ENCODE peak calls at places on chromosomes 5 and 9, in six cellular contexts. One of them, this sample, is unnamed.

GRCh38 chr5:89878140-89878570 is 531.4 kb downstream of the CETN3 start:
- DNase-seq in PC-9: peak; percentile 30
- DNase-seq in neural progenitor cell: peak; percentile 3
- DNase-seq in HCT116: peak; percentile 59
- DNase-seq in fibroblast of lung: peak; percentile 68
- DNase-seq in H1: no peak
- DNase-seq in this sample: peak; percentile 80

GRCh38 chr9:107810493-107810931 is 320.9 kb upstream of the KLF4 start:
- DNase-seq in H1: no peak
- DNase-seq in neural progenitor cell: no peak
- DNase-seq in fibroblast of lung: no peak
- DNase-seq in HCT116: no peak
- DNase-seq in PC-9: no peak
- DNase-seq in this sample: no peak

GRCh38 chr5:53151713-53152458 is 42.3 kb upstream of the MOCS2 start:
- DNase-seq in neural progenitor cell: no peak
- DNase-seq in HCT116: no peak
- DNase-seq in H1: no peak
- DNase-seq in fibroblast of lung: peak; percentile 92
- DNase-seq in PC-9: no peak
- DNase-seq in this sample: peak; percentile 63

GRCh38 chr5:66348387-66349125 is 204.5 kb downstream of the SREK1 start:
- DNase-seq in PC-9: no peak
- DNase-seq in H1: no peak
- DNase-seq in neural progenitor cell: no peak
- DNase-seq in fibroblast of lung: no peak
- DNase-seq in HCT116: no peak
- DNase-seq in this sample: no peak

GRCh38 chr5:93277001-93277400 is 304.0 kb downstream of the NR2F1-AS1 start:
- DNase-seq in H1: no peak
- DNase-seq in neural progenitor cell: no peak
- DNase-seq in PC-9: no peak
- DNase-seq in HCT116: no peak
- DNase-seq in fibroblast of lung: no peak
- DNase-seq in this sample: no peak

GRCh38 chr9:112361602-112362001 is 18.3 kb upstream of the HSDL2 start:
- DNase-seq in fibroblast of lung: peak; percentile 70
- DNase-seq in HCT116: peak; percentile 33
- DNase-seq in PC-9: no peak
- DNase-seq in H1: no peak
- DNase-seq in neural progenitor cell: peak; percentile 53
- DNase-seq in this sample: peak; percentile 70

GRCh38 chr5:86918246-86918645 is 300.5 kb downstream of the COX7C start:
- DNase-seq in neural progenitor cell: no peak
- DNase-seq in H1: no peak
- DNase-seq in HCT116: no peak
- DNase-seq in fibroblast of lung: no peak
- DNase-seq in PC-9: no peak
- DNase-seq in this sample: no peak

GRCh38 chr9:37529111-37529510 is 43.4 kb downstream of the POLR1E start:
- DNase-seq in neural progenitor cell: no peak
- DNase-seq in PC-9: no peak
- DNase-seq in HCT116: no peak
- DNase-seq in H1: no peak
- DNase-seq in fibroblast of lung: no peak
- DNase-seq in this sample: no peak

GRCh38 chr5:145407300-145408047 is 427.7 kb downstream of the PRELID2 start:
- DNase-seq in PC-9: no peak
- DNase-seq in H1: no peak
- DNase-seq in fibroblast of lung: no peak
- DNase-seq in HCT116: no peak
- DNase-seq in neural progenitor cell: no peak
- DNase-seq in this sample: no peak

GRCh38 chr5:348726-349125 is 27.2 kb downstream of the AHRR start:
- DNase-seq in neural progenitor cell: no peak
- DNase-seq in HCT116: no peak
- DNase-seq in H1: no peak
- DNase-seq in PC-9: no peak
- DNase-seq in fibroblast of lung: no peak
- DNase-seq in this sample: no peak

GRCh38 chr9:69115621-69116020 is 58.5 kb upstream of the TJP2 start:
- DNase-seq in HCT116: no peak
- DNase-seq in neural progenitor cell: no peak
- DNase-seq in PC-9: no peak
- DNase-seq in H1: no peak
- DNase-seq in fibroblast of lung: peak; percentile 59
- DNase-seq in this sample: peak; percentile 21

GRCh38 chr9:130117816-130118632 is 54.2 kb upstream of the NCS1 start:
- DNase-seq in H1: no peak
- DNase-seq in neural progenitor cell: no peak
- DNase-seq in HCT116: peak; percentile 21
- DNase-seq in fibroblast of lung: peak; percentile 61
- DNase-seq in PC-9: no peak
- DNase-seq in this sample: peak; percentile 55

DNA sequence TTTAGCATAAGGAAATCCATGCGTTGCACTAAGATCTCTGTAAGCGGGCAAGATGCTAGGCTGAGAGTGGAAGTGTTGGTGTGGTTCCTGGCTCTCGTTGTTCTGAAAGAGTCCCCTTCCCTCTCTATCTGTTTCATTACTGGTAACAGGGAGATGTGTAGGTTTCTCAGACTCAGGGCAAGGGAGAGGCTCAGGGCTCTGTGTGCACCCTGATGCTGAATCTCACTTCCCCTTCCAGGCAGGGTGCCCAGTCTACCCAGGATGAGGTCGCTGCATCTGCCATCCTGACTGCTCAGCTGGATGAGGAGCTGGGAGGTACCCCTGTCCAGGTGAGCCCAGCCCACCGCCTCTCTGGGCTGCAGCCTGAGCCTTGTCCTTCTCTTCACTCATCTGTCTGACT is 45.7 kb downstream of the STOM start:
- DNase-seq in HCT116: no peak
- DNase-seq in H1: no peak
- DNase-seq in fibroblast of lung: no peak
- DNase-seq in neural progenitor cell: no peak
- DNase-seq in PC-9: no peak
- DNase-seq in this sample: no peak
- TF ChIP-seq EZH2 in HCT116: no peak
- TF ChIP-seq EZH2 in H1: no peak
- TF ChIP-seq EZH2 in fibroblast of lung: no peak
- TF ChIP-seq EZH2 in neural progenitor cell: no peak
- TF ChIP-seq EZH2 in PC-9: no peak
- TF ChIP-seq EZH2 in this sample: no peak

GRCh38 chr5:140767444-140767843 is 18.5 kb upstream of the PCDHA1 start:
- DNase-seq in neural progenitor cell: no peak
- DNase-seq in H1: no peak
- DNase-seq in PC-9: no peak
- DNase-seq in fibroblast of lung: no peak
- DNase-seq in HCT116: no peak
- DNase-seq in this sample: no peak
- H3K9me3 ChIP-seq in neural progenitor cell: peaks cover 47% of the 10 kb centered on the region
- H3K9me3 ChIP-seq in H1: peaks cover 72% of the 10 kb centered on the region
- H3K9me3 ChIP-seq in PC-9: peaks cover 58% of the 10 kb centered on the region
- H3K9me3 ChIP-seq in fibroblast of lung: no peaks in the 10 kb centered on the region
- H3K9me3 ChIP-seq in HCT116: peaks cover 22% of the 10 kb centered on the region
- H3K9me3 ChIP-seq in this sample: peaks cover 68% of the 10 kb centered on the region

GRCh38 chr9:35675732-35676392 is 2.1 kb downstream of the CA9 start:
- DNase-seq in HCT116: no peak
- DNase-seq in neural progenitor cell: peak; percentile 96
- DNase-seq in fibroblast of lung: no peak
- DNase-seq in H1: peak; percentile 98
- DNase-seq in PC-9: no peak
- DNase-seq in this sample: peak; percentile 38
- TF ChIP-seq EZH2 in HCT116: no peak
- TF ChIP-seq EZH2 in neural progenitor cell: no peak
- TF ChIP-seq EZH2 in fibroblast of lung: no peak
- TF ChIP-seq EZH2 in H1: no peak
- TF ChIP-seq EZH2 in PC-9: no peak
- TF ChIP-seq EZH2 in this sample: no peak

GRCh38 chr5:141398608-141399007 is 861 bp downstream of the PCDHGB5 start:
- DNase-seq in H1: no peak
- DNase-seq in fibroblast of lung: no peak
- DNase-seq in neural progenitor cell: no peak
- DNase-seq in HCT116: no peak
- DNase-seq in PC-9: no peak
- DNase-seq in this sample: no peak

GRCh38 chr5:141389153-141390042 is 1.9 kb downstream of the PCDHGB4 start:
- DNase-seq in fibroblast of lung: no peak
- DNase-seq in H1: no peak
- DNase-seq in HCT116: no peak
- DNase-seq in neural progenitor cell: no peak
- DNase-seq in PC-9: no peak
- DNase-seq in this sample: no peak

GRCh38 chr5:141388661-141389060 is 1.2 kb downstream of the PCDHGB4 start:
- DNase-seq in PC-9: no peak
- DNase-seq in H1: no peak
- DNase-seq in neural progenitor cell: no peak
- DNase-seq in HCT116: no peak
- DNase-seq in fibroblast of lung: no peak
- DNase-seq in this sample: no peak

GRCh38 chr5:141393267-141393666 is 834 bp downstream of the PCDHGA8 start:
- DNase-seq in neural progenitor cell: no peak
- DNase-seq in PC-9: no peak
- DNase-seq in fibroblast of lung: no peak
- DNase-seq in H1: no peak
- DNase-seq in HCT116: no peak
- DNase-seq in this sample: no peak

GRCh38 chr5:141392429-141393198 is at the start of gene PCDHGA8:
- DNase-seq in fibroblast of lung: peak; percentile 31
- DNase-seq in H1: no peak
- DNase-seq in PC-9: no peak
- DNase-seq in HCT116: peak; percentile 21
- DNase-seq in neural progenitor cell: no peak
- DNase-seq in this sample: peak; percentile 71
- H3K9me3 ChIP-seq in fibroblast of lung: peaks cover 4% of the 10 kb centered on the region
- H3K9me3 ChIP-seq in H1: peaks cover 64% of the 10 kb centered on the region
- H3K9me3 ChIP-seq in PC-9: no peaks in the 10 kb centered on the region
- H3K9me3 ChIP-seq in HCT116: no peaks in the 10 kb centered on the region
- H3K9me3 ChIP-seq in neural progenitor cell: peaks cover 57% of the 10 kb centered on the region
- H3K9me3 ChIP-seq in this sample: peaks cover 54% of the 10 kb centered on the region

DNA sequence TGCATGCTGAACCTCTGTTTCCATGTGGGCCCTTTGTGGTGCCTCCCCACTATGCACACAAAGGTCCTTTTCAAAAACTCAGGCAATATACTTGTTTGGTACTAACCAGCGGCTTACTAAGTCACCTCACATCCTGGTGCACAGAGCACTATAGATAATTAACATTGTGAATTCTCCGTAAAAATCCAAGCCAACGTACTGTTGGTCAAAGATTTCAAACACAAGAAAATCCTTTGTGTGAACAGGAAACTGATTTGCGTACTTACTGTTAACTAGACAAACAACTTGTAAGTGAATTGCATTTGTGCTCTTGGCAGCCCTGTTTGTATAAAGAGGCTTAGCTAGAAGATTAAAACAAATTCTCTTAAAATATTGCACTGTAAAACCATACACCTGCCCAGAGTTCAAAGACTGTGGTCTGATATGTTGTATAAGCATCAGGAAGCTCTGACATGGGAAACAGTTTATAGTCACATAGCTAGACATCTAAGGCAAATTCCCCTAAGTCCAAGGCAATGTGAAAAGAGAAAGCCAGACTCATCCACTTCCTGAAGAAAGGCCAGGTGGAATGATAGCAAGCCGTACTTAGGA is 125.0 kb upstream of the SLC12A2 start:
- DNase-seq in neural progenitor cell: no peak
- DNase-seq in H1: no peak
- DNase-seq in HCT116: no peak
- DNase-seq in PC-9: no peak
- DNase-seq in fibroblast of lung: no peak
- DNase-seq in this sample: peak; percentile 21
- TF ChIP-seq EZH2 in neural progenitor cell: no peak
- TF ChIP-seq EZH2 in H1: no peak
- TF ChIP-seq EZH2 in HCT116: no peak
- TF ChIP-seq EZH2 in PC-9: no peak
- TF ChIP-seq EZH2 in fibroblast of lung: no peak
- TF ChIP-seq EZH2 in this sample: no peak

DNA sequence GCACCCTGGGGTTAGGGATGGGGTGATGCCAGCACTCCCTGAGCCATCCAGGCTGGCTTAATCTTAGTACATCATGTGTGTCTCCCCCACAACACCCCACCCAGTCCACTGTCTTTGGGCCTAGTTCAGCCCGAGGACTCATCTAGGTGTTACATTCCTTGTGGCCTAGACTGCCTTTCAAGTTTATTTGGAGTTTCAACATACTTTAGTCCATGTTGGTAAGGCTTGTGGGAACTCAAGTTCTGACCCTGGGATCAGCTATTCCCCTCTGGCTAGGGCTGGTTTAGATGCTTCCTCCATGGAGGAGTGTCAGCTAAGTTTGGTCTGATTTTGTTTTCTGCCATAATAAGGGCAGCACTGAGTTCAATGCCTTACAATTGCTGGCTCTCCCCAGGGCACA is 302.4 kb downstream of the SMARCA2 start:
- DNase-seq in fibroblast of lung: no peak
- DNase-seq in PC-9: no peak
- DNase-seq in H1: no peak
- DNase-seq in HCT116: no peak
- DNase-seq in neural progenitor cell: no peak
- DNase-seq in this sample: no peak
- H3K9me3 ChIP-seq in fibroblast of lung: no peaks in the 10 kb centered on the region
- H3K9me3 ChIP-seq in PC-9: no peaks in the 10 kb centered on the region
- H3K9me3 ChIP-seq in H1: peaks cover 22% of the 10 kb centered on the region
- H3K9me3 ChIP-seq in HCT116: no peaks in the 10 kb centered on the region
- H3K9me3 ChIP-seq in neural progenitor cell: no peaks in the 10 kb centered on the region
- H3K9me3 ChIP-seq in this sample: no peaks in the 10 kb centered on the region

This sample was measured in A673.